ENCODE peak calls at places on chromosomes 4 and X, in nine cellular contexts. One of them, this sample, is unnamed.

GRCh38 chrX:136196691-136197155 is 49.4 kb downstream of the FHL1 start:
- DNase-seq in stimulated activated CD8-positive, alpha-beta memory T cell treated with anti-CD3 and anti-CD28 coated beads, Interleukin-15, amount 100 ng/mL, for 1 hour: no peak
- DNase-seq in lower lobe of right lung: no peak
- DNase-seq in iPS DF 19.7: no peak
- DNase-seq in activated CD4-positive, CD25-positive, alpha-beta regulatory T cell: no peak
- DNase-seq in GM03348: no peak
- DNase-seq in psoas muscle: no peak
- DNase-seq in D341Med: peak; percentile 25
- DNase-seq in NCI-H1694: no peak
- DNase-seq in this sample: no peak

GRCh38 chrX:29225670-29226069 is 638.4 kb downstream of the IL1RAPL1 start:
- DNase-seq in stimulated activated CD8-positive, alpha-beta memory T cell treated with anti-CD3 and anti-CD28 coated beads, Interleukin-15, amount 100 ng/mL, for 1 hour: no peak
- DNase-seq in lower lobe of right lung: no peak
- DNase-seq in iPS DF 19.7: peak; percentile 57
- DNase-seq in activated CD4-positive, CD25-positive, alpha-beta regulatory T cell: no peak
- DNase-seq in GM03348: no peak
- DNase-seq in psoas muscle: no peak
- DNase-seq in D341Med: no peak
- DNase-seq in NCI-H1694: no peak
- DNase-seq in this sample: no peak

GRCh38 chr4:77358315-77358928 is 201.4 kb downstream of the CCNG2 start:
- DNase-seq in stimulated activated CD8-positive, alpha-beta memory T cell treated with anti-CD3 and anti-CD28 coated beads, Interleukin-15, amount 100 ng/mL, for 1 hour: no peak
- DNase-seq in lower lobe of right lung: no peak
- DNase-seq in iPS DF 19.7: no peak
- DNase-seq in activated CD4-positive, CD25-positive, alpha-beta regulatory T cell: no peak
- DNase-seq in GM03348: peak; percentile 80
- DNase-seq in psoas muscle: no peak
- DNase-seq in D341Med: peak; percentile 74
- DNase-seq in NCI-H1694: peak; percentile 29
- DNase-seq in this sample: peak; percentile 2

GRCh38 chr4:94434505-94434904 is 17.2 kb upstream of the PDLIM5 start:
- DNase-seq in stimulated activated CD8-positive, alpha-beta memory T cell treated with anti-CD3 and anti-CD28 coated beads, Interleukin-15, amount 100 ng/mL, for 1 hour: no peak
- DNase-seq in lower lobe of right lung: no peak
- DNase-seq in iPS DF 19.7: no peak
- DNase-seq in activated CD4-positive, CD25-positive, alpha-beta regulatory T cell: no peak
- DNase-seq in GM03348: no peak
- DNase-seq in psoas muscle: no peak
- DNase-seq in D341Med: no peak
- DNase-seq in NCI-H1694: no peak
- DNase-seq in this sample: no peak

GRCh38 chr4:2936773-2937145 is 26.4 kb downstream of the NOP14 start:
- DNase-seq in stimulated activated CD8-positive, alpha-beta memory T cell treated with anti-CD3 and anti-CD28 coated beads, Interleukin-15, amount 100 ng/mL, for 1 hour: no peak
- DNase-seq in lower lobe of right lung: no peak
- DNase-seq in iPS DF 19.7: no peak
- DNase-seq in activated CD4-positive, CD25-positive, alpha-beta regulatory T cell: no peak
- DNase-seq in GM03348: peak; percentile 51
- DNase-seq in psoas muscle: peak; percentile 87
- DNase-seq in D341Med: peak; percentile 65
- DNase-seq in NCI-H1694: no peak
- DNase-seq in this sample: no peak

GRCh38 chr4:164706675-164707074 is 47.3 kb upstream of the SMIM31 start:
- DNase-seq in stimulated activated CD8-positive, alpha-beta memory T cell treated with anti-CD3 and anti-CD28 coated beads, Interleukin-15, amount 100 ng/mL, for 1 hour: no peak
- DNase-seq in lower lobe of right lung: no peak
- DNase-seq in iPS DF 19.7: peak; percentile 12
- DNase-seq in activated CD4-positive, CD25-positive, alpha-beta regulatory T cell: no peak
- DNase-seq in GM03348: no peak
- DNase-seq in psoas muscle: no peak
- DNase-seq in D341Med: no peak
- DNase-seq in NCI-H1694: no peak
- DNase-seq in this sample: no peak

GRCh38 chrX:149490100-149490499 is 15.0 kb downstream of the IDS start:
- DNase-seq in stimulated activated CD8-positive, alpha-beta memory T cell treated with anti-CD3 and anti-CD28 coated beads, Interleukin-15, amount 100 ng/mL, for 1 hour: no peak
- DNase-seq in lower lobe of right lung: no peak
- DNase-seq in iPS DF 19.7: no peak
- DNase-seq in activated CD4-positive, CD25-positive, alpha-beta regulatory T cell: no peak
- DNase-seq in GM03348: no peak
- DNase-seq in psoas muscle: no peak
- DNase-seq in D341Med: no peak
- DNase-seq in NCI-H1694: no peak
- DNase-seq in this sample: no peak

GRCh38 chr4:48237996-48238645 is 31.5 kb downstream of the TEC start:
- DNase-seq in stimulated activated CD8-positive, alpha-beta memory T cell treated with anti-CD3 and anti-CD28 coated beads, Interleukin-15, amount 100 ng/mL, for 1 hour: no peak
- DNase-seq in lower lobe of right lung: no peak
- DNase-seq in iPS DF 19.7: no peak
- DNase-seq in activated CD4-positive, CD25-positive, alpha-beta regulatory T cell: no peak
- DNase-seq in GM03348: no peak
- DNase-seq in psoas muscle: no peak
- DNase-seq in D341Med: no peak
- DNase-seq in NCI-H1694: no peak
- DNase-seq in this sample: no peak

GRCh38 chr4:57053508-57053907 is 56.7 kb downstream of the IGFBP7 start:
- DNase-seq in stimulated activated CD8-positive, alpha-beta memory T cell treated with anti-CD3 and anti-CD28 coated beads, Interleukin-15, amount 100 ng/mL, for 1 hour: no peak
- DNase-seq in lower lobe of right lung: no peak
- DNase-seq in iPS DF 19.7: no peak
- DNase-seq in activated CD4-positive, CD25-positive, alpha-beta regulatory T cell: no peak
- DNase-seq in GM03348: no peak
- DNase-seq in psoas muscle: no peak
- DNase-seq in D341Med: no peak
- DNase-seq in NCI-H1694: no peak
- DNase-seq in this sample: peak; percentile 61

GRCh38 chr4:5921578-5921977 is 28.7 kb upstream of the CRMP1 start:
- DNase-seq in stimulated activated CD8-positive, alpha-beta memory T cell treated with anti-CD3 and anti-CD28 coated beads, Interleukin-15, amount 100 ng/mL, for 1 hour: no peak
- DNase-seq in lower lobe of right lung: no peak
- DNase-seq in iPS DF 19.7: no peak
- DNase-seq in activated CD4-positive, CD25-positive, alpha-beta regulatory T cell: no peak
- DNase-seq in GM03348: no peak
- DNase-seq in psoas muscle: no peak
- DNase-seq in D341Med: no peak
- DNase-seq in NCI-H1694: no peak
- DNase-seq in this sample: no peak

GRCh38 chr4:104491396-104491821 is 3.3 kb downstream of the CXXC4 start:
- DNase-seq in stimulated activated CD8-positive, alpha-beta memory T cell treated with anti-CD3 and anti-CD28 coated beads, Interleukin-15, amount 100 ng/mL, for 1 hour: no peak
- DNase-seq in lower lobe of right lung: peak; percentile 51
- DNase-seq in iPS DF 19.7: no peak
- DNase-seq in activated CD4-positive, CD25-positive, alpha-beta regulatory T cell: no peak
- DNase-seq in GM03348: peak; percentile 44
- DNase-seq in psoas muscle: peak; percentile 69
- DNase-seq in D341Med: peak; percentile 74
- DNase-seq in NCI-H1694: no peak
- DNase-seq in this sample: no peak

GRCh38 chrX:38271154-38271716 is 50.6 kb upstream of the SRPX start:
- DNase-seq in stimulated activated CD8-positive, alpha-beta memory T cell treated with anti-CD3 and anti-CD28 coated beads, Interleukin-15, amount 100 ng/mL, for 1 hour: no peak
- DNase-seq in lower lobe of right lung: no peak
- DNase-seq in iPS DF 19.7: no peak
- DNase-seq in activated CD4-positive, CD25-positive, alpha-beta regulatory T cell: no peak
- DNase-seq in GM03348: peak; percentile 8
- DNase-seq in psoas muscle: no peak
- DNase-seq in D341Med: no peak
- DNase-seq in NCI-H1694: no peak
- DNase-seq in this sample: no peak

GRCh38 chrX:130091976-130092522 is 18.2 kb downstream of the ELF4 start:
- DNase-seq in stimulated activated CD8-positive, alpha-beta memory T cell treated with anti-CD3 and anti-CD28 coated beads, Interleukin-15, amount 100 ng/mL, for 1 hour: peak; percentile 56
- DNase-seq in lower lobe of right lung: peak; percentile 78
- DNase-seq in iPS DF 19.7: no peak
- DNase-seq in activated CD4-positive, CD25-positive, alpha-beta regulatory T cell: peak; percentile 42
- DNase-seq in GM03348: no peak
- DNase-seq in psoas muscle: peak; percentile 62
- DNase-seq in D341Med: no peak
- DNase-seq in NCI-H1694: no peak
- DNase-seq in this sample: no peak

GRCh38 chr4:159209249-159209648 is 106.4 kb downstream of the RAPGEF2 start:
- DNase-seq in stimulated activated CD8-positive, alpha-beta memory T cell treated with anti-CD3 and anti-CD28 coated beads, Interleukin-15, amount 100 ng/mL, for 1 hour: no peak
- DNase-seq in lower lobe of right lung: no peak
- DNase-seq in iPS DF 19.7: no peak
- DNase-seq in activated CD4-positive, CD25-positive, alpha-beta regulatory T cell: no peak
- DNase-seq in GM03348: no peak
- DNase-seq in psoas muscle: no peak
- DNase-seq in D341Med: no peak
- DNase-seq in NCI-H1694: no peak
- DNase-seq in this sample: no peak

GRCh38 chr4:53925050-53925605 is 139.3 kb downstream of the CHIC2 start:
- DNase-seq in stimulated activated CD8-positive, alpha-beta memory T cell treated with anti-CD3 and anti-CD28 coated beads, Interleukin-15, amount 100 ng/mL, for 1 hour: no peak
- DNase-seq in lower lobe of right lung: no peak
- DNase-seq in iPS DF 19.7: no peak
- DNase-seq in activated CD4-positive, CD25-positive, alpha-beta regulatory T cell: no peak
- DNase-seq in GM03348: no peak
- DNase-seq in psoas muscle: no peak
- DNase-seq in D341Med: no peak
- DNase-seq in NCI-H1694: no peak
- DNase-seq in this sample: no peak

GRCh38 chrX:88425739-88426138 is 321.3 kb upstream of the CPXCR1 start:
- DNase-seq in stimulated activated CD8-positive, alpha-beta memory T cell treated with anti-CD3 and anti-CD28 coated beads, Interleukin-15, amount 100 ng/mL, for 1 hour: no peak
- DNase-seq in lower lobe of right lung: no peak
- DNase-seq in iPS DF 19.7: no peak
- DNase-seq in activated CD4-positive, CD25-positive, alpha-beta regulatory T cell: no peak
- DNase-seq in GM03348: peak; percentile 1
- DNase-seq in psoas muscle: no peak
- DNase-seq in D341Med: no peak
- DNase-seq in NCI-H1694: no peak
- DNase-seq in this sample: no peak

GRCh38 chr4:77175201-77175610 is 18.2 kb downstream of the CCNG2 start:
- DNase-seq in stimulated activated CD8-positive, alpha-beta memory T cell treated with anti-CD3 and anti-CD28 coated beads, Interleukin-15, amount 100 ng/mL, for 1 hour: no peak
- DNase-seq in lower lobe of right lung: no peak
- DNase-seq in iPS DF 19.7: peak; percentile 52
- DNase-seq in activated CD4-positive, CD25-positive, alpha-beta regulatory T cell: no peak
- DNase-seq in GM03348: no peak
- DNase-seq in psoas muscle: no peak
- DNase-seq in D341Med: peak; percentile 44
- DNase-seq in NCI-H1694: no peak
- DNase-seq in this sample: no peak

GRCh38 chr4:99087887-99088484 is 602 bp downstream of the ADH5 start:
- DNase-seq in stimulated activated CD8-positive, alpha-beta memory T cell treated with anti-CD3 and anti-CD28 coated beads, Interleukin-15, amount 100 ng/mL, for 1 hour: no peak
- DNase-seq in lower lobe of right lung: peak; percentile 77
- DNase-seq in iPS DF 19.7: no peak
- DNase-seq in activated CD4-positive, CD25-positive, alpha-beta regulatory T cell: peak; percentile 17
- DNase-seq in GM03348: peak; percentile 82
- DNase-seq in psoas muscle: peak; percentile 86
- DNase-seq in D341Med: peak; percentile 56
- DNase-seq in NCI-H1694: peak; percentile 10
- DNase-seq in this sample: peak; percentile 26

GRCh38 chr4:183790661-183791060 is 114.4 kb upstream of the STOX2 start:
- DNase-seq in stimulated activated CD8-positive, alpha-beta memory T cell treated with anti-CD3 and anti-CD28 coated beads, Interleukin-15, amount 100 ng/mL, for 1 hour: no peak
- DNase-seq in lower lobe of right lung: no peak
- DNase-seq in iPS DF 19.7: no peak
- DNase-seq in activated CD4-positive, CD25-positive, alpha-beta regulatory T cell: no peak
- DNase-seq in GM03348: no peak
- DNase-seq in psoas muscle: no peak
- DNase-seq in D341Med: no peak
- DNase-seq in NCI-H1694: no peak
- DNase-seq in this sample: no peak

GRCh38 chr4:132332932-132333722 is 816.0 kb upstream of the PCDH10 start:
- DNase-seq in stimulated activated CD8-positive, alpha-beta memory T cell treated with anti-CD3 and anti-CD28 coated beads, Interleukin-15, amount 100 ng/mL, for 1 hour: no peak
- DNase-seq in lower lobe of right lung: no peak
- DNase-seq in iPS DF 19.7: no peak
- DNase-seq in activated CD4-positive, CD25-positive, alpha-beta regulatory T cell: no peak
- DNase-seq in GM03348: no peak
- DNase-seq in psoas muscle: no peak
- DNase-seq in D341Med: no peak
- DNase-seq in NCI-H1694: no peak
- DNase-seq in this sample: no peak

GRCh38 chrX:152993933-152994332 is at the start of gene PNMA5:
- DNase-seq in stimulated activated CD8-positive, alpha-beta memory T cell treated with anti-CD3 and anti-CD28 coated beads, Interleukin-15, amount 100 ng/mL, for 1 hour: no peak
- DNase-seq in lower lobe of right lung: no peak
- DNase-seq in iPS DF 19.7: no peak
- DNase-seq in activated CD4-positive, CD25-positive, alpha-beta regulatory T cell: no peak
- DNase-seq in GM03348: no peak
- DNase-seq in psoas muscle: no peak
- DNase-seq in D341Med: no peak
- DNase-seq in NCI-H1694: no peak
- DNase-seq in this sample: no peak

GRCh38 chr4:36099509-36099908 is 144.8 kb downstream of the ARAP2 start:
- DNase-seq in stimulated activated CD8-positive, alpha-beta memory T cell treated with anti-CD3 and anti-CD28 coated beads, Interleukin-15, amount 100 ng/mL, for 1 hour: no peak
- DNase-seq in lower lobe of right lung: no peak
- DNase-seq in iPS DF 19.7: no peak
- DNase-seq in activated CD4-positive, CD25-positive, alpha-beta regulatory T cell: no peak
- DNase-seq in GM03348: no peak
- DNase-seq in psoas muscle: no peak
- DNase-seq in D341Med: no peak
- DNase-seq in NCI-H1694: no peak
- DNase-seq in this sample: no peak

GRCh38 chrX:74521961-74522833 is 92.2 kb downstream of the RLIM start:
- DNase-seq in stimulated activated CD8-positive, alpha-beta memory T cell treated with anti-CD3 and anti-CD28 coated beads, Interleukin-15, amount 100 ng/mL, for 1 hour: no peak
- DNase-seq in lower lobe of right lung: no peak
- DNase-seq in iPS DF 19.7: no peak
- DNase-seq in activated CD4-positive, CD25-positive, alpha-beta regulatory T cell: no peak
- DNase-seq in GM03348: peak; percentile 18
- DNase-seq in psoas muscle: no peak
- DNase-seq in D341Med: no peak
- DNase-seq in NCI-H1694: no peak
- DNase-seq in this sample: no peak

GRCh38 chr4:117577686-117578085 is 456.6 kb upstream of the NDST3 start:
- DNase-seq in stimulated activated CD8-positive, alpha-beta memory T cell treated with anti-CD3 and anti-CD28 coated beads, Interleukin-15, amount 100 ng/mL, for 1 hour: no peak
- DNase-seq in lower lobe of right lung: no peak
- DNase-seq in iPS DF 19.7: no peak
- DNase-seq in activated CD4-positive, CD25-positive, alpha-beta regulatory T cell: no peak
- DNase-seq in GM03348: no peak
- DNase-seq in psoas muscle: no peak
- DNase-seq in D341Med: no peak
- DNase-seq in NCI-H1694: no peak
- DNase-seq in this sample: peak; percentile 5